ENCODE peak calls at places on chromosomes 1 and 21, in ten cellular contexts. E, H, C, B, K, L, M, T, J and O are unnamed samples. For H3K27me3, the result is how much of the 10 kb centered on the place peaks cover.

GRCh38 chr1:158068918-158069317 is 75.5 kb downstream of the KIRREL1 start:
- DNase-seq in E (no peak), H (no peak), C (no peak), B (no peak), K (no peak), L (no peak), M (no peak), T (no peak), J (no peak), O (no peak)

GRCh38 chr1:59066231-59066630 is 230.7 kb upstream of the FGGY start:
- DNase-seq in E (no peak), H (no peak), C (no peak), B (no peak), K (no peak), L (no peak), M (no peak), T (no peak), J (no peak), O (no peak)

GRCh38 chr1:30241681-30242080 is 481.7 kb downstream of the MATN1 start:
- DNase-seq in E (no peak), H (no peak), C (no peak), B (no peak), K (no peak), L (no peak), M (no peak), T (no peak), J (no peak), O (no peak)

GRCh38 chr1:1306661-1307260 is 969 bp downstream of the ACAP3 start:
- DNase-seq in E (no peak), H (no peak), C (no peak), B (no peak), K (no peak), L (no peak), M (no peak), T (no peak), J (no peak), O (no peak)

GRCh38 chr1:96945509-96946084 is 224.0 kb downstream of the PTBP2 start:
- DNase-seq in E (peak), H (no peak), C (no peak), B (no peak), K (no peak), L (no peak), M (no peak), T (no peak), J (no peak), O (no peak)

GRCh38 chr1:31791131-31791858 is 24.5 kb downstream of the SPOCD1 start:
- DNase-seq in E (no peak), H (no peak), C (peak), B (no peak), K (no peak), L (peak), M (no peak), T (peak), J (no peak), O (no peak)

GRCh38 chr21:28587748-28588147 is 404.9 kb downstream of the LTN1 start:
- DNase-seq in E (no peak), H (no peak), C (no peak), B (no peak), K (no peak), L (no peak), M (no peak), T (no peak), J (no peak), O (no peak)

GRCh38 chr1:243706563-243706962 is 143.5 kb downstream of the AKT3 start:
- DNase-seq in E (no peak), H (no peak), C (no peak), B (no peak), K (no peak), L (no peak), M (no peak), T (no peak), J (no peak), O (no peak)

GRCh38 chr1:224783006-224783651 is 146.3 kb upstream of the DNAH14 start:
- DNase-seq in E (no peak), H (no peak), C (no peak), B (no peak), K (no peak), L (no peak), M (no peak), T (no peak), J (no peak), O (no peak)

GRCh38 chr1:171841931-171842723 is 829 bp downstream of the DNM3 start:
- DNase-seq in E (no peak), H (no peak), C (no peak), B (no peak), K (peak), L (peak), M (no peak), T (peak), J (peak), O (peak)

GRCh38 chr1:159173303-159173702 is 1.9 kb downstream of the CADM3 start:
- DNase-seq in E (no peak), H (no peak), C (no peak), B (no peak), K (no peak), L (no peak), M (no peak), T (no peak), J (no peak), O (no peak)

GRCh38 chr1:226476657-226477319 is 68.9 kb upstream of the PARP1 start:
- DNase-seq in E (no peak), H (no peak), C (no peak), B (no peak), K (no peak), L (no peak), M (peak), T (no peak), J (no peak), O (no peak)

GRCh38 chr21:46110499-46111192 is 12.7 kb downstream of the COL6A2 start:
- DNase-seq in E (no peak), H (peak), C (peak), B (no peak), K (peak), L (peak), M (no peak), T (peak), J (no peak), O (peak)

GRCh38 chr1:56146449-56146848 is 432.9 kb downstream of the PLPP3 start:
- DNase-seq in E (peak), H (no peak), C (no peak), B (no peak), K (no peak), L (no peak), M (no peak), T (no peak), J (no peak), O (no peak)

GRCh38 chr1:215416497-215416896 is 150.6 kb upstream of the KCTD3 start:
- DNase-seq in E (no peak), H (no peak), C (no peak), B (no peak), K (no peak), L (no peak), M (no peak), T (no peak), J (no peak), O (no peak)

GRCh38 chr21:19607983-19608668 is 1204.5 kb upstream of the TMPRSS15 start:
- DNase-seq in E (no peak), H (no peak), C (no peak), B (no peak), K (no peak), L (no peak), M (no peak), T (no peak), J (no peak), O (no peak)

GRCh38 chr21:33112670-33113596 is 43.0 kb downstream of the OLIG1 start:
- DNase-seq in E (no peak), H (no peak), C (no peak), B (no peak), K (no peak), L (no peak), M (no peak), T (no peak), J (no peak), O (no peak)
- H3K27me3 ChIP-seq in E (under half), H (half or more), C (half or more), B (under half), K (under half), L (half or more), M (half or more), T (under half), J (half or more), O (under half)

DNA sequence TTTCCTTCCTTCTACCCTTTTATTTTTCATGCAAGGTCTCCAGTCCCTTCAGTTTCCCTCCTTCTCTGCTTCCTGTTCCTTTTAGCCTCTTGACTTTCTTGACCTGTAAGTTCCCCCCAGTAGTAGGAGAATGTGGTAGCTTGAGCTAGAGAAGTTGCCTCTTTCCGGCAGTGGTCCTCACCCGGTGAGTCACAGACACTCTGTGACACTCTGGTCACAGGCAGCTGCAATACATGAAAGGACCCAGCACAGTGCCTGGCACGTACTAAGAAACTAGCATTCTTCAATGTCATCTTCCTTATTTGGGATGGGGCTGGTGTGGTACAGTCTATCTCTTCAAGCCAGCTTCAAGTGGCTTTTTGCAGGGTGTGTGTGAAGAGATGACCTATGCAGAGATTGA is 16.0 kb downstream of the PFKFB2 start:
- DNase-seq in E (no peak), H (no peak), C (no peak), B (peak), K (peak), L (no peak), M (no peak), T (no peak), J (no peak), O (no peak)
- H3K27me3 ChIP-seq in E (under half), H (under half), C (under half), B (under half), K (under half), L (under half), M (under half), T (under half), J (under half), O (under half)

GRCh38 chr1:3176820-3177219 is 107.8 kb downstream of the PRDM16 start:
- DNase-seq in E (no peak), H (no peak), C (no peak), B (no peak), K (no peak), L (no peak), M (no peak), T (no peak), J (no peak), O (no peak)
- H3K27me3 ChIP-seq in E (under half), H (under half), C (under half), B (under half), K (under half), L (under half), M (under half), T (under half), J (under half), O (under half)

GRCh38 chr1:232507571-232507970 is 122.4 kb downstream of the SIPA1L2 start:
- DNase-seq in E (no peak), H (no peak), C (no peak), B (no peak), K (no peak), L (no peak), M (no peak), T (no peak), J (no peak), O (no peak)
- H3K27me3 ChIP-seq in E (under half), H (under half), C (under half), B (under half), K (under half), L (under half), M (under half), T (under half), J (under half), O (under half)

GRCh38 chr1:8324176-8324810 is 6.4 kb downstream of the SLC45A1 start:
- DNase-seq in E (no peak), H (no peak), C (no peak), B (no peak), K (no peak), L (no peak), M (no peak), T (no peak), J (no peak), O (no peak)

GRCh38 chr1:8326265-8326664 is 8.4 kb downstream of the SLC45A1 start:
- DNase-seq in E (no peak), H (no peak), C (no peak), B (no peak), K (no peak), L (no peak), M (no peak), T (no peak), J (no peak), O (no peak)

GRCh38 chr1:8328271-8328670 is 10.4 kb downstream of the SLC45A1 start:
- DNase-seq in E (no peak), H (no peak), C (no peak), B (no peak), K (no peak), L (no peak), M (no peak), T (no peak), J (no peak), O (no peak)

GRCh38 chr1:8323706-8324105 is 5.8 kb downstream of the SLC45A1 start:
- DNase-seq in E (no peak), H (no peak), C (no peak), B (no peak), K (peak), L (no peak), M (no peak), T (no peak), J (no peak), O (no peak)

DNA sequence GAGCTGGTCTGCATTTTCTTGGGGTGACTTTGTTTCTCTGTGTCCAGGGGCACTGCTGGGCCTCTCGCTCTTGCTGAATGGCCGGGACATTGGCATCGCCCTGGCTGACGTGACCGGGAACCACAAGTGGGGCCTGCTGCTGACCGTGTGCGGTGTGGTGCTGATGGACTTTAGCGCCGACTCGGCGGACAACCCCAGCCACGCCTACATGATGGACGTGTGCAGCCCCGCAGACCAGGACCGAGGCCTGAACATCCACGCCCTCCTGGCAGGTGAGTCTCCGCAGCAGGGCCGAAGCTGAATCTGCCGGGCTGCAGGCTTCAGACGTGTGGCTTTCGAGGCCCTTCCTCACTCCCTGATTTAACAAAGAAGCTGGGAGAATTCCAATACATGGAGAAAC is 7.9 kb downstream of the SLC45A1 start:
- DNase-seq in E (no peak), H (no peak), C (no peak), B (no peak), K (no peak), L (no peak), M (no peak), T (no peak), J (no peak), O (no peak)
- H3K27me3 ChIP-seq in E (under half), H (under half), C (under half), B (under half), K (under half), L (under half), M (under half), T (under half), J (under half), O (under half)